ENCODE peak calls at places on chromosomes 7 and 10, in ten cellular contexts. M is DMS153; O is stimulated activated CD4-positive, alpha-beta T cell treated with anti-CD3 and anti-CD28 coated beads, Interleukin-15, amount 100 ng/mL, for 1 hour; W is head of caudate nucleus; S is endothelial cell; R is testis; G is left cardiac atrium; K is activated effector memory CD4-positive, alpha-beta T cell treated with anti-CD3 and anti-CD28 coated beads, Interleukin-2, amount 50 U/mL, for 16 hours; T is activated T-helper 9 cell treated with anti-CD3 and anti-CD28 coated beads, Interleukin-2, amount 50 U/mL, for 16 hours; H is activated T-helper 1 cell treated with anti-CD3 and anti-CD28 coated beads, Interleukin-2, amount 50 U/mL, for 16 hours. X is an unnamed sample.

GRCh38 chr10:35822316-35822715 is 180.2 kb upstream of the FZD8 start:
- DNase-seq in M (peak), O (no peak), W (peak), S (peak), R (peak), G (peak), K (no peak), T (no peak), H (no peak), X (peak)

GRCh38 chr7:22702516-22702915 is 24.5 kb upstream of the IL6 start:
- DNase-seq in M (no peak), O (no peak), W (no peak), S (no peak), R (no peak), G (no peak), K (no peak), T (no peak), H (no peak), X (no peak)

GRCh38 chr7:420142-421055 is 99.2 kb downstream of the PDGFA start:
- DNase-seq in M (no peak), O (no peak), W (no peak), S (no peak), R (no peak), G (no peak), K (no peak), T (no peak), H (no peak), X (no peak)

GRCh38 chr7:571096-572012 is 51.7 kb upstream of the PDGFA start:
- DNase-seq in M (no peak), O (no peak), W (no peak), S (no peak), R (no peak), G (no peak), K (no peak), T (no peak), H (no peak), X (no peak)

GRCh38 chr10:123611876-123612275 is 54.3 kb upstream of the GPR26 start:
- DNase-seq in M (no peak), O (no peak), W (no peak), S (no peak), R (no peak), G (no peak), K (no peak), T (no peak), H (no peak), X (no peak)

GRCh38 chr7:114554781-114555537 is 140.3 kb downstream of the FOXP2 start:
- DNase-seq in M (peak), O (no peak), W (no peak), S (no peak), R (no peak), G (no peak), K (no peak), T (no peak), H (no peak), X (no peak)

GRCh38 chr7:90994121-90994520 is 270.1 kb upstream of the FZD1 start:
- DNase-seq in M (no peak), O (no peak), W (no peak), S (no peak), R (no peak), G (no peak), K (no peak), T (no peak), H (no peak), X (no peak)

GRCh38 chr7:27105161-27106122 is 3.0 kb upstream of the HOXA2 start:
- DNase-seq in M (no peak), O (no peak), W (no peak), S (no peak), R (no peak), G (no peak), K (no peak), T (no peak), H (no peak), X (no peak)

GRCh38 chr7:128408709-128409434 is 910 bp downstream of the IMPDH1 start:
- DNase-seq in M (no peak), O (no peak), W (no peak), S (no peak), R (no peak), G (no peak), K (no peak), T (no peak), H (no peak), X (peak)

GRCh38 chr10:110016037-110016436 is 8.3 kb downstream of the ADD3 start:
- DNase-seq in M (no peak), O (no peak), W (no peak), S (no peak), R (peak), G (no peak), K (no peak), T (no peak), H (no peak), X (no peak)

GRCh38 chr10:5538892-5539651 is 14.3 kb downstream of the CALML3 start:
- DNase-seq in M (no peak), O (no peak), W (no peak), S (no peak), R (no peak), G (no peak), K (peak), T (no peak), H (no peak), X (peak)

GRCh38 chr10:62471718-62472117 is 97.5 kb downstream of the ZNF365 start:
- DNase-seq in M (no peak), O (no peak), W (no peak), S (no peak), R (no peak), G (no peak), K (no peak), T (no peak), H (no peak), X (no peak)

GRCh38 chr7:125149151-125149550 is 219.5 kb upstream of the POT1 start:
- DNase-seq in M (no peak), O (no peak), W (no peak), S (no peak), R (no peak), G (no peak), K (no peak), T (no peak), H (no peak), X (no peak)

GRCh38 chr7:55657654-55658053 is 85.4 kb upstream of the VOPP1 start:
- DNase-seq in M (no peak), O (no peak), W (no peak), S (no peak), R (no peak), G (no peak), K (no peak), T (no peak), H (no peak), X (no peak)

GRCh38 chr10:87761153-87761552 is 56.9 kb downstream of the ATAD1 start:
- DNase-seq in M (no peak), O (no peak), W (no peak), S (no peak), R (no peak), G (no peak), K (no peak), T (no peak), H (no peak), X (no peak)

GRCh38 chr10:88557246-88557645 is 25.9 kb downstream of the RNLS start:
- DNase-seq in M (no peak), O (no peak), W (no peak), S (no peak), R (no peak), G (no peak), K (no peak), T (no peak), H (no peak), X (no peak)

GRCh38 chr7:100863406-100863950 is 3.7 kb upstream of the TRIP6 start:
- DNase-seq in M (no peak), O (no peak), W (no peak), S (no peak), R (no peak), G (no peak), K (no peak), T (no peak), H (no peak), X (no peak)

GRCh38 chr10:58157076-58157766 is 110.5 kb downstream of the IPMK start:
- DNase-seq in M (peak), O (no peak), W (no peak), S (no peak), R (no peak), G (no peak), K (no peak), T (no peak), H (no peak), X (no peak)

GRCh38 chr7:50832744-50833143 is 50.0 kb upstream of the GRB10 start:
- DNase-seq in M (no peak), O (no peak), W (no peak), S (no peak), R (no peak), G (no peak), K (no peak), T (no peak), H (no peak), X (no peak)

GRCh38 chr7:32115831-32116230 is 45.6 kb upstream of the PDE1C start:
- DNase-seq in M (no peak), O (no peak), W (no peak), S (no peak), R (no peak), G (no peak), K (no peak), T (no peak), H (no peak), X (no peak)

GRCh38 chr10:97849101-97849490 is 547 bp upstream of the GOLGA7B start:
- DNase-seq in M (peak), O (no peak), W (no peak), S (no peak), R (no peak), G (no peak), K (no peak), T (no peak), H (no peak), X (no peak)

GRCh38 chr10:122499491-122499941 is 38.2 kb downstream of the HTRA1 start:
- DNase-seq in M (no peak), O (no peak), W (no peak), S (no peak), R (no peak), G (no peak), K (no peak), T (no peak), H (no peak), X (no peak)

GRCh38 chr10:53786236-53786635 is 1013.7 kb upstream of the MBL2 start:
- DNase-seq in M (no peak), O (no peak), W (no peak), S (peak), R (peak), G (no peak), K (no peak), T (no peak), H (no peak), X (no peak)

GRCh38 chr10:29176845-29177244 is 112.0 kb upstream of the LYZL1 start:
- DNase-seq in M (no peak), O (no peak), W (no peak), S (no peak), R (no peak), G (no peak), K (no peak), T (no peak), H (no peak), X (no peak)

GRCh38 chr10:79070611-79071534 is 2.1 kb downstream of the ZMIZ1 start:
- DNase-seq in M (peak), O (peak), W (peak), S (peak), R (peak), G (peak), K (no peak), T (no peak), H (no peak), X (peak)

GRCh38 chr10:34319197-34319846 is 495.8 kb downstream of the PARD3 start:
- DNase-seq in M (peak), O (no peak), W (no peak), S (no peak), R (peak), G (no peak), K (no peak), T (no peak), H (no peak), X (peak)

X was measured in ovary.